ENCODE peak calls at places on chromosomes 16 and 17, in four cellular contexts. F is H1, K is SK-N-SH, Z is HepG2. E is an unnamed sample.

GRCh38 chr16:50151744-50152143 is 1.4 kb upstream of the TENT4B start:
- DNase-seq in F (no peak), K (no peak), Z (no peak), E (no peak)

GRCh38 chr17:6749519-6749918 is 6.3 kb upstream of the XAF1 start:
- DNase-seq in F (no peak), K (no peak), Z (no peak), E (no peak)

GRCh38 chr17:11644265-11645212 is 46.3 kb downstream of the DNAH9 start:
- DNase-seq in F (peak), K (peak), Z (peak), E (no peak)

GRCh38 chr17:37273419-37274051 is 102.2 kb upstream of the C17orf78 start:
- DNase-seq in F (no peak), K (peak), Z (no peak), E (no peak)

GRCh38 chr16:71722801-71723536 is 1.5 kb downstream of the PHLPP2 start:
- DNase-seq in F (peak), K (peak), Z (peak), E (no peak)

GRCh38 chr17:4585203-4585939 is 1.0 kb downstream of the SMTNL2 start:
- DNase-seq in F (peak), K (no peak), Z (peak), E (no peak)

GRCh38 chr16:22004321-22004720 is 3.4 kb upstream of the PDZD9 start:
- DNase-seq in F (peak), K (no peak), Z (no peak), E (no peak)

GRCh38 chr16:29791845-29792797 is 1.6 kb downstream of the KIF22 start:
- DNase-seq in F (no peak), K (no peak), Z (no peak), E (no peak)

GRCh38 chr17:33582661-33583060 is 289.6 kb upstream of the ASIC2 start:
- DNase-seq in F (no peak), K (no peak), Z (no peak), E (no peak)

GRCh38 chr16:12661656-12662172 is 142.0 kb downstream of the CPPED1 start:
- DNase-seq in F (peak), K (no peak), Z (peak), E (no peak)

GRCh38 chr16:64773638-64774037 is 348.2 kb downstream of the CDH11 start:
- DNase-seq in F (no peak), K (peak), Z (no peak), E (no peak)

GRCh38 chr17:40373324-40373723 is 8.8 kb upstream of the GJD3 start:
- DNase-seq in F (no peak), K (no peak), Z (no peak), E (no peak)

GRCh38 chr17:27539794-27540193 is 83.5 kb downstream of the KSR1 start:
- DNase-seq in F (no peak), K (no peak), Z (no peak), E (no peak)

GRCh38 chr17:77493901-77494663 is 353.3 kb downstream of the SEC14L1 start:
- DNase-seq in F (no peak), K (peak), Z (no peak), E (no peak)

GRCh38 chr17:80008383-80008840 is 27.3 kb downstream of the TBC1D16 start:
- DNase-seq in F (peak), K (peak), Z (peak), E (no peak)

GRCh38 chr17:51263001-51263400 is 2.7 kb downstream of the UTP18 start:
- DNase-seq in F (no peak), K (no peak), Z (no peak), E (no peak)

GRCh38 chr16:25501530-25502255 is 190.1 kb upstream of the HS3ST4 start:
- DNase-seq in F (no peak), K (no peak), Z (no peak), E (no peak)

GRCh38 chr16:54931041-54931756 is 534 bp downstream of the IRX5 start:
- DNase-seq in F (peak), K (peak), Z (no peak), E (no peak)

GRCh38 chr17:68906638-68907037 is 48.6 kb downstream of the ABCA8 start:
- DNase-seq in F (no peak), K (peak), Z (peak), E (no peak)

GRCh38 chr16:82748026-82748425 is 121.3 kb downstream of the CDH13 start:
- DNase-seq in F (no peak), K (no peak), Z (no peak), E (no peak)

GRCh38 chr17:6605142-6605541 is 35.4 kb downstream of the KIAA0753 start:
- DNase-seq in F (no peak), K (no peak), Z (no peak), E (no peak)

GRCh38 chr16:70749006-70749678 is 51.8 kb downstream of the VAC14 start:
- DNase-seq in F (no peak), K (no peak), Z (no peak), E (no peak)

GRCh38 chr16:57349212-57350031 is 9.2 kb upstream of the CCL22 start:
- DNase-seq in F (no peak), K (no peak), Z (no peak), E (peak)

GRCh38 chr16:54277845-54278703 is 8.5 kb downstream of the IRX3 start:
- DNase-seq in F (no peak), K (peak), Z (no peak), E (no peak)

GRCh38 chr17:10130733-10131132 is 67.7 kb downstream of the GAS7 start:
- DNase-seq in F (no peak), K (no peak), Z (no peak), E (no peak)

GRCh38 chr16:57694556-57695377 is at the start of gene DRC7:
- DNase-seq in F (peak), K (peak), Z (peak), E (no peak)

GRCh38 chr16:22684282-22685161 is 129.4 kb upstream of the HS3ST2 start:
- DNase-seq in F (no peak), K (no peak), Z (no peak), E (no peak)

GRCh38 chr17:57442914-57443571 is 186.7 kb downstream of the MSI2 start:
- DNase-seq in F (no peak), K (no peak), Z (no peak), E (no peak)

GRCh38 chr17:64083571-64084085 is 46.3 kb downstream of the ERN1 start:
- DNase-seq in F (no peak), K (no peak), Z (no peak), E (no peak)

GRCh38 chr17:27950995-27951394 is 57.8 kb upstream of the LYRM9 start:
- DNase-seq in F (no peak), K (no peak), Z (no peak), E (no peak)

GRCh38 chr17:78886954-78887353 is 16.0 kb downstream of the CEP295NL start:
- DNase-seq in F (no peak), K (no peak), Z (no peak), E (no peak)

GRCh38 chr16:50722410-50722737 is 19.5 kb upstream of the CYLD start:
- DNase-seq in F (no peak), K (no peak), Z (no peak), E (no peak)

GRCh38 chr17:50102164-50102991 is 7.2 kb downstream of the PDK2 start:
- DNase-seq in F (no peak), K (peak), Z (peak), E (no peak)

GRCh38 chr17:75822119-75822799 is 21.9 kb downstream of the UNC13D start:
- DNase-seq in F (no peak), K (peak), Z (no peak), E (no peak)
- TF ChIP-seq TCF12 in F (no peak), K (no peak), Z (no peak), E (no peak)

GRCh38 chr17:17171991-17172939 is 33.9 kb downstream of the PLD6 start:
- DNase-seq in F (no peak), K (no peak), Z (no peak), E (no peak)
- TF ChIP-seq TCF12 in F (no peak), K (no peak), Z (no peak), E (no peak)

DNA sequence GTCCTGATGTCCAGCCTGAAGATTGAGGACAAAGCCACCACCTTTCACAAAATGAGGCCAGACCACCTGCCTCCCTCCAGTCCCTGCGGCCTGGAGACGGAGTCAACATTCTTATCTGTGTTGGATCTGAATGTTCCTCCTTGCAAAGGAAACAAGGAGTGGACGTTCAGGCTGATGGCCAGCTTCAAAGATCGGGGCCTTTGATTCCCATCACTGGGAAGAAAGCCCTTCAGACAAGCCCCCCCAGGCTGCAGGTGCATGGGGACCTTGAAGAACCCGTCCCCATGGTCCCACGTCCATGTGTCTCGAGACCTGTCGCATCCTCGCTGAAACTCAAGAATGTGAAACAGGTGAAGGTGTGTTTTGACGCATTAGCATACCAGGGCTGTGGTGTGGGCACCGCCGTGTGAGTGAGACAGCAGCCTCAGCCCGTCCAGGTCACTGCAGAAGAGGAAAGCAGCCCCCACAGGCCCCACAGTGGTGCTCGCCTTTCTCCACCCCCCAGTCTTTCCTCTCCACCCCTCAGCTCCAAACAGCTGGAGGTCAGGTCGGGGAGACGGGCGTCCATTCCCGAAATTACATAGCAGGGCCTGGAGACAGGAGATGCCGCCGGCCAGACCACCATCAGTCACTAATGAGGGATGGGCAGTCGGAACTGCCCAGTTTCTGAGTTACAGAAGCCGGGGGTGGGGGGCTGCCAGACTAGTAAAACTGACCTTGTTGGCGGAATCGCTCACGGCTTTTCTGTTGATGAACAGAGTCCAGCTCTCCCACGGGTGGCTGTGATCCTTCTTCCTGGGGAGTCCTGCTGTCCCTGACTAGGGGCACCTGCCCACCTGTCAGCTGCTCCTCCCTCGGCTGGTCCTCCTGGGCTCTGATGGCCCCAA is 877 bp upstream of the CSNK1D start:
- DNase-seq in F (no peak), K (no peak), Z (no peak), E (no peak)
- TF ChIP-seq TCF12 in F (no peak), K (no peak), Z (no peak), E (no peak)

DNA sequence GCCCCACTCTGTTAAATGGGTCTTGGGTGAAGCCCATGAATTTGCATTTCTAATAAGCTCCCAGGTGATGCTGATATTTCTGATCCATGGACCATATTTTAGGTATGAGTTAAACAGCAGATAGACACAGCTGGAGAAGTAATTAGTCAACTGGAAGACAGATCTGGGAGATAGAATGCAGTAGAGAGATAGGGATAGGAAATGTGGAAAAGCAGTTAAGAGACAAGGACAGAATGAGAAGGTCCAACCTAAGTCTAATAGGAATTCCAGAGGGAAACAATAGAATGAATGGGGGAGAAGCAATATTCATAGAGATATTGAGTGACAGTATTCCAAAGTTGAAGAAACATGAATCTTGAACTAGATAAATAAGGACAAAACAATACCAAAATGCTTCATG is 71.7 kb downstream of the GPRC5B start:
- DNase-seq in F (no peak), K (no peak), Z (no peak), E (no peak)
- TF ChIP-seq TCF12 in F (no peak), K (no peak), Z (no peak), E (no peak)

GRCh38 chr17:2405247-2405926 is 4.5 kb upstream of the MNT start:
- DNase-seq in F (no peak), K (no peak), Z (no peak), E (no peak)
- TF ChIP-seq TCF12 in F (no peak), K (peak), Z (no peak), E (no peak)

E was measured in GM12878.